ENCODE peak calls at places on chromosomes 12 and 14, in nine cellular contexts. N, B, O, J, D, E, U, Z and C are unnamed samples.

GRCh38 chr14:36810209-36810608 is 148.5 kb downstream of the PAX9 start:
- DNase-seq in D (no peak), B (no peak), E (no peak), U (no peak), N (no peak), Z (no peak), O (no peak), J (no peak), C (no peak)

GRCh38 chr14:100786131-100786530 is 39.8 kb upstream of the MEG3 start:
- DNase-seq in Z (no peak), B (no peak), E (no peak), N (no peak), J (no peak), D (no peak), U (no peak), O (no peak), C (no peak)

GRCh38 chr12:109264943-109265650 is 44.0 kb downstream of the FOXN4 start:
- DNase-seq in U (no peak), J (no peak), O (no peak), B (no peak), N (no peak), D (no peak), E (no peak), Z (no peak), C (no peak)

GRCh38 chr12:29552324-29552927 is 54.9 kb upstream of the OVCH1 start:
- DNase-seq in E (peak), N (peak), Z (peak), B (peak), D (peak), U (no peak), J (peak), O (peak), C (peak)

GRCh38 chr14:101151226-101151929 is 247.9 kb upstream of the RTL1 start:
- DNase-seq in O (no peak), J (peak), D (no peak), B (peak), E (no peak), Z (peak), N (no peak), U (no peak), C (no peak)

GRCh38 chr14:105989746-105990302 is 463.4 kb downstream of the TMEM121 start:
- DNase-seq in N (no peak), U (no peak), B (no peak), D (no peak), E (no peak), O (no peak), J (no peak), Z (no peak), C (no peak)

GRCh38 chr12:9039397-9039977 is 50.1 kb downstream of the KLRG1 start:
- DNase-seq in E (peak), N (peak), B (peak), Z (peak), J (peak), D (peak), O (peak), U (no peak), C (no peak)

GRCh38 chr12:39605501-39605900 is 14.1 kb downstream of the ABCD2 start:
- DNase-seq in U (no peak), E (no peak), D (no peak), O (no peak), B (peak), Z (no peak), N (no peak), J (no peak), C (no peak)

GRCh38 chr14:86057018-86057667 is 527.2 kb downstream of the FLRT2 start:
- DNase-seq in J (peak), N (no peak), B (no peak), O (no peak), Z (peak), E (peak), U (no peak), D (peak), C (peak)

GRCh38 chr12:50297027-50297426 is 13.7 kb upstream of the LIMA1 start:
- DNase-seq in J (no peak), O (no peak), B (no peak), D (no peak), E (no peak), U (no peak), Z (no peak), N (no peak), C (no peak)

GRCh38 chr12:124588018-124588634 is 20.7 kb upstream of the NCOR2 start:
- DNase-seq in Z (no peak), N (no peak), D (no peak), E (no peak), O (no peak), B (no peak), J (no peak), U (no peak), C (no peak)

GRCh38 chr14:20907214-20907613 is 16.0 kb downstream of the RNASE3 start:
- DNase-seq in Z (no peak), U (no peak), E (no peak), D (no peak), B (no peak), O (no peak), J (no peak), N (no peak), C (no peak)

GRCh38 chr14:80172380-80173055 is 38.8 kb downstream of the DIO2 start:
- DNase-seq in U (no peak), N (no peak), Z (no peak), E (no peak), B (no peak), O (no peak), D (no peak), J (no peak), C (no peak)

GRCh38 chr12:51028126-51028810 is 2.1 kb upstream of the SLC11A2 start:
- DNase-seq in E (no peak), Z (peak), O (peak), J (peak), U (no peak), D (peak), N (peak), B (no peak), C (peak)

DNA sequence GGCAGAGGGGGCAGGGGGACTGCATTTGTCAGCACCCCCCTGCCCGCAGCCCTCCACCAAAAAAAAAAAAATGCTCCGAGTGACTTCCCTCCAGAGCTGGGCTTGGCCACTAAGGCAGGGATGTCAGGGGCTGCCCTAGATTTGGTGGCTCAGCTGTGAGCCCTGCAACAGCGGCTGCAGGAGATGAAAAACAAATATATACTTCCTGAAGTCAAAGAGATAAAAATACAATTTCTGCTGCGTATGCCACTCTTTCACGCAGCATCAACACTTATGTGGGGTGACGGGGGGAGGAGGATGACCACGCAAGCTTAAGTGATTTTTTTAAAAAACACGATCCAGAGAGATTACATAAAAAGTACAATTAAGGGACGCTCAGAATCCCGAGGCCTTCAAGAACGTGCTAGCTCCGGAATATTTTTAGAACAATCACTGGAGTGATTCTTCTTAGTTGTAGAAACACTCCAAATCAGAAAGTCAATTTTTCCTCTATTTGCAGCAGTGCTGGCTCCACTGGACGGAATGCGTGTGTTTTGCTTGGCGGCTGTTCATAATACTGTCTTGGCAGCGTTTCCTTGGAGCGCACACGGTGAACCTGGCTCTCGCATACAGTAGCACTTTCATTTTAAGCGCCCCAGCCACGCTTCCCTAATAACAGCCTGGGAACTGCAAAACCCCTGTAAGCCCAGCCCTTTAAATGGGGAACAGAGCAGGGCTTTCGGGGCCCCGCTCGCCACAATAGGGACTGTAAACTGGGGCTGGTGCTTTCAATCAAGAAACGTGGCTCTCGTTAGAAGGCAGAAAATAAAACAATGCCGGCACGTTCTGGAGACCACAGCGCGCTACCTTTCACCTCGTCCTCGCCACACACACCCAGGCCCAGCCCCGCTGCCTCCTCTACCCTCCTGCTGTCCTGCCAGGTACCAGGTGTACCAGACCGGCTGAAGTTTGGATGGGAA is 80.1 kb downstream of the BCL11B start:
- DNase-seq in O (no peak), U (no peak), D (no peak), J (no peak), Z (no peak), B (no peak), E (no peak), N (no peak), C (no peak)
- TF ChIP-seq REST in O (no peak), U (no peak), D (no peak), J (no peak), Z (no peak), B (no peak), E (no peak), N (no peak), C (no peak)

GRCh38 chr14:59306775-59307174 is 118.3 kb downstream of the DAAM1 start:
- DNase-seq in J (peak), U (no peak), N (no peak), Z (no peak), D (no peak), B (no peak), O (no peak), E (no peak), C (no peak)
- H3K27ac ChIP-seq in J (peak), U (no peak), N (no peak), Z (no peak), D (peak), B (no peak), O (no peak), E (peak), C (no peak)

GRCh38 chr12:98352835-98353234 is 162.6 kb upstream of the TMPO start:
- DNase-seq in N (no peak), D (no peak), E (no peak), B (no peak), U (no peak), J (peak), O (no peak), Z (no peak), C (no peak)
- TF ChIP-seq REST in N (no peak), D (no peak), E (no peak), B (no peak), U (no peak), J (no peak), O (no peak), Z (no peak), C (no peak)

GRCh38 chr12:6608592-6609311 is 1.6 kb upstream of the CHD4 start:
- DNase-seq in U (no peak), E (no peak), D (peak), Z (peak), B (no peak), J (peak), N (no peak), O (no peak), C (no peak)

GRCh38 chr12:6604254-6605029 is 2.7 kb downstream of the CHD4 start:
- DNase-seq in N (no peak), U (no peak), O (no peak), B (no peak), Z (no peak), D (no peak), J (no peak), E (no peak), C (no peak)

GRCh38 chr12:6606331-6607131 is 648 bp downstream of the CHD4 start:
- DNase-seq in N (peak), J (peak), U (no peak), O (no peak), B (no peak), E (peak), Z (peak), D (peak), C (peak)

GRCh38 chr12:6605425-6606330 is 1.5 kb downstream of the CHD4 start:
- DNase-seq in Z (peak), B (no peak), J (no peak), E (peak), O (no peak), D (no peak), N (no peak), U (no peak), C (peak)

GRCh38 chr12:6607751-6608591 is 792 bp upstream of the CHD4 start:
- DNase-seq in O (no peak), U (peak), N (peak), J (peak), B (peak), D (peak), E (peak), Z (peak), C (peak)
- H3K27ac ChIP-seq in O (peak), U (peak), N (peak), J (peak), B (peak), D (no peak), E (peak), Z (peak), C (peak)